ENCODE peak calls at places on chromosomes 3 and 15, in four cellular contexts. S, G, N and T are unnamed samples.

GRCh38 chr3:14418670-14419250 is 16.4 kb downstream of the SLC6A6 start:
- DNase-seq in G (no peak), N (peak), S (peak), T (no peak)

GRCh38 chr3:73521936-73522335 is 102.8 kb downstream of the PDZRN3 start:
- DNase-seq in S (no peak), G (no peak), N (no peak), T (no peak)

GRCh38 chr3:149765762-149766334 is 13.6 kb upstream of the COMMD2 start:
- DNase-seq in S (peak), N (peak), G (no peak), T (peak)

GRCh38 chr15:100731259-100732156 is 129.1 kb downstream of the ASB7 start:
- DNase-seq in S (peak), G (no peak), N (no peak), T (peak)

GRCh38 chr3:67090472-67090871 is 92.4 kb downstream of the KBTBD8 start:
- DNase-seq in G (no peak), S (no peak), N (no peak), T (no peak)

GRCh38 chr3:41198950-41199865 is at the start of gene CTNNB1:
- DNase-seq in N (peak), S (peak), G (peak), T (peak)

GRCh38 chr3:185330644-185331043 is 32.3 kb upstream of the MAP3K13 start:
- DNase-seq in N (no peak), S (no peak), G (no peak), T (no peak)

GRCh38 chr15:66120422-66120821 is 133.1 kb downstream of the MEGF11 start:
- DNase-seq in S (no peak), N (no peak), G (no peak), T (no peak)

GRCh38 chr15:65901836-65902235 is 32.5 kb downstream of the RAB11A start:
- DNase-seq in G (no peak), N (no peak), S (no peak), T (no peak)

GRCh38 chr3:28836199-28836598 is 444.7 kb upstream of the RBMS3 start:
- DNase-seq in G (no peak), N (no peak), S (no peak), T (no peak)

GRCh38 chr3:156161172-156161571 is 40.8 kb downstream of the KCNAB1 start:
- DNase-seq in G (no peak), N (no peak), S (no peak), T (no peak)

DNA sequence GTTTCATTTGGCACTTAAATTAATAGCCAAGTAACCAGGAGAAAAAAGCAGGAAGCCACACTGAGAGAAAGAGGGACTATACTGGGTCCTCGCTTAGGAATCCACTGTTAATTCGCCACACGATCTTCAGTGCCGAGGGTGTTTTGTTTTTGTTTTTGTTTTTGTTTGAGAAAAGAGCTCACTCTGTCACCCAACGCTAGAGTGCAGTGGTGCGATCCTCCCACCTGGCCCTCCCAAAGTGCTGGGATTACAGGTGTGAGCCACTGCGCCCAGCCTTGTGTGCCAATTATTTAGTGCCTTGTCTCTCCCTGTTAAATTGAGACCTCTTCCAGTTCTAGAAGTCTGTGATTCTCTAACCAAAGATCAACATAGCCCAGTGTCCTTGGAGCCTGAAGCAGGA is 53.8 kb upstream of the TPM1 start:
- DNase-seq in G (no peak), S (no peak), N (no peak), T (no peak)
- TF ChIP-seq MYC in G (no peak), S (no peak), N (no peak), T (no peak)

GRCh38 chr15:91152896-91153581 is 53.0 kb downstream of the SV2B start:
- DNase-seq in G (no peak), N (no peak), S (no peak), T (no peak)

GRCh38 chr15:91150492-91151160 is 50.6 kb downstream of the SV2B start:
- DNase-seq in S (no peak), G (no peak), N (no peak), T (no peak)

GRCh38 chr15:91148243-91148642 is 48.2 kb downstream of the SV2B start:
- DNase-seq in G (no peak), N (no peak), S (no peak), T (no peak)

GRCh38 chr15:91153954-91154353 is 53.9 kb downstream of the SV2B start:
- DNase-seq in S (no peak), G (no peak), N (no peak), T (no peak)

GRCh38 chr15:91151781-91152563 is 51.9 kb downstream of the SV2B start:
- DNase-seq in G (no peak), S (no peak), N (no peak), T (no peak)
- TF ChIP-seq MYC in G (no peak), S (no peak), N (no peak), T (no peak)

DNA sequence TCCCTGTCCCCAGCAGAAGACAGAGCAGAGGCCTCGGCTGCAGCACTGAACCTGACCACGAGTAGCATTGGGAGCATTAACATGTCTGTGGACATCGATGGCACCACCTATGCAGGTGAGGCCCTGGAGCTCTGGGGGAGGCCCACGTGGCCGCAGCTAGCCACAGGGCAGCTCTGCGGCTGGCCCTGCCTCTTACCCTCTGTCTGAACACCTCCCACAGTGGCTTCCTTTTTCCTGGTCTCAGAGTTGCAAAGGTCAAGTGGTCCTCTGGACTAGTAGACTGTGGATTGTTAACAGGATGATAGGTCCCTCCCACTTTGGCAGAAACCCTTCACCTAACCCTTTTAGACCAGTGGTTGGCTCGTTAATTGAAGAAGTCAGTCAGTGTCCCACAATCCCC is 22.5 kb upstream of the CLK3 start:
- DNase-seq in G (no peak), N (peak), S (no peak), T (no peak)
- TF ChIP-seq MYC in G (no peak), N (no peak), S (no peak), T (no peak)

GRCh38 chr3:112365636-112366035 is 32.7 kb downstream of the CD200 start:
- DNase-seq in N (no peak), S (no peak), G (no peak), T (no peak)
- TF ChIP-seq MYC in N (no peak), S (no peak), G (no peak), T (no peak)

GRCh38 chr3:189941125-189941524 is 179.6 kb downstream of the P3H2 start:
- DNase-seq in N (peak), S (no peak), G (no peak), T (no peak)

GRCh38 chr3:189937302-189938255 is 183.1 kb downstream of the P3H2 start:
- DNase-seq in G (peak), N (no peak), S (no peak), T (no peak)

GRCh38 chr3:189942948-189943347 is 177.7 kb downstream of the P3H2 start:
- DNase-seq in S (no peak), G (no peak), N (no peak), T (no peak)

GRCh38 chr3:189944285-189945145 is 176.2 kb downstream of the P3H2 start:
- DNase-seq in N (no peak), G (no peak), S (no peak), T (no peak)

DNA sequence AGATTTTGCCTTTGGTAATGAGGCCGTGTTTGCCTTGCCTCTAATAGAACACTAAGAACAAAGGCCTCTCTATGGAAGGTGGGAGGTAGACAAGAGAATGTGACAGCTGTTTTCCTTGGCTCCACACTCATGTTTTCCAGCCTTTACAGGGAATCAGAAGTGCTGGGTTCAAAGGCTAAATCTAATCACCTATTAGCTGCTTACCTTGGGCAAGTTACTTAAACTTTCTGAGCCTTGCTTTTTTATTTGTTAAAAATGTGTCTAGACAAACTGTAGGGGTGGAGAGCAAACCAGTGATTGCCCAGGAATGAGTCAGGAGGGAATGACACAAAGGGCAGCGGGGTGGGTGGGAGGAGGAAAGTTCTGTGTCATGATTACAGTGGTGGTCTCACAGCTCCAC is 179.0 kb downstream of the P3H2 start:
- DNase-seq in S (no peak), N (peak), G (peak), T (no peak)
- TF ChIP-seq MYC in S (no peak), N (no peak), G (no peak), T (no peak)

GRCh38 chr3:171770689-171771620 is 39.3 kb downstream of the PLD1 start:
- DNase-seq in S (peak), N (peak), G (peak), T (peak)
- TF ChIP-seq MYC in S (no peak), N (no peak), G (no peak), T (no peak)

DNA sequence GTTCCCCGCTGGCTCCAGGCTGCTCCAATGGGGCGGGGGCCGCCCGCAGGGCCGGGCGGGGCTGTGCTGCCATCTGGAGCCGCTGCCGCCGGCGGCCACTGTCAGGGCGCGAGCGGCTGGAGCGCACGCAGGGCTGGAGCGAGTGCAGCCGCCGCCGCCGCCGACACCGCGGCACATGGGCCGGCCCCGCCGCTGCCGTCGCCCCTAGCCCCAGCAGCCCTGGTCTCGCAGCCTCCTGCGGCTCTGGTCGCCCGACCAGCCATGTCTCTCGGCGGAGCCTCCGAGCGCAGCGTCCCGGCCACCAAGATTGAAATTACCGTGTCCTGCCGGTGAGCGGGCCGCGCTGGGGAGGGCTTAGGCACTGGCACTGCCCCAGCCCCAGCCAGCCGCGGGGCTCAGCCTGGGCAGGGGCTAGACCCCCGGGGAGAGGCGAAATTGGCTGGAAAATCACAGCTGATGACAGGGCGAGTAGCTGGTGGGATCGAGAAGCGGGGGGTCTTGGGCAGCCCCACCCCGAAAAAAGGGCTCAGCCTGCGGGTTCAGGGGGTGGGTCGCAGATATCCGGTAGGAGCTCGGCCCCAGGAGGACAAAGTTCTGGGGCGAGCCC is at the start of gene CPNE9:
- DNase-seq in G (no peak), N (no peak), S (no peak), T (no peak)
- TF ChIP-seq MYC in G (no peak), N (no peak), S (no peak), T (no peak)

GRCh38 chr15:70505411-70505919 is 257.9 kb downstream of the UACA start:
- DNase-seq in S (peak), N (peak), G (peak), T (no peak)
- TF ChIP-seq MYC in S (no peak), N (no peak), G (no peak), T (no peak)

DNA sequence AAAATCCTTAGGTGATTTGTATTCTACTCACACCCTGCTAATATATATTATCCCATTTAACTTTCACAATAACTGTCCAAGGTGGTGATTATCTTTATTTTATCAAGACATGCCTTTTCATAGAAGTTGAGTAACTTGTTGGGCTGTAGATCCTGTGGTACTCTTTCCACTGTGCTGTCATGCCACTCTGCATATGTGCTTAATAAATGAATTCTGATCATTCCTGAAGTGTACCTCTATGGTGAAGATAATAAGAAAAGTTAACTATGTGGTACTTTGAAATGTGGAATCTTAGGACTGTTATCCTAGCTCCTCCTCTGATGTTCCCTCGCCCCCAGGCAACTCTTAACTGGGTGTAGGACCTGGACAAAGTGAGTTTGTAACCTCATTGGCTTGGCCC is 5.2 kb downstream of the SNRK start:
- DNase-seq in N (no peak), G (no peak), S (no peak), T (no peak)
- TF ChIP-seq MYC in N (no peak), G (no peak), S (no peak), T (no peak)

DNA sequence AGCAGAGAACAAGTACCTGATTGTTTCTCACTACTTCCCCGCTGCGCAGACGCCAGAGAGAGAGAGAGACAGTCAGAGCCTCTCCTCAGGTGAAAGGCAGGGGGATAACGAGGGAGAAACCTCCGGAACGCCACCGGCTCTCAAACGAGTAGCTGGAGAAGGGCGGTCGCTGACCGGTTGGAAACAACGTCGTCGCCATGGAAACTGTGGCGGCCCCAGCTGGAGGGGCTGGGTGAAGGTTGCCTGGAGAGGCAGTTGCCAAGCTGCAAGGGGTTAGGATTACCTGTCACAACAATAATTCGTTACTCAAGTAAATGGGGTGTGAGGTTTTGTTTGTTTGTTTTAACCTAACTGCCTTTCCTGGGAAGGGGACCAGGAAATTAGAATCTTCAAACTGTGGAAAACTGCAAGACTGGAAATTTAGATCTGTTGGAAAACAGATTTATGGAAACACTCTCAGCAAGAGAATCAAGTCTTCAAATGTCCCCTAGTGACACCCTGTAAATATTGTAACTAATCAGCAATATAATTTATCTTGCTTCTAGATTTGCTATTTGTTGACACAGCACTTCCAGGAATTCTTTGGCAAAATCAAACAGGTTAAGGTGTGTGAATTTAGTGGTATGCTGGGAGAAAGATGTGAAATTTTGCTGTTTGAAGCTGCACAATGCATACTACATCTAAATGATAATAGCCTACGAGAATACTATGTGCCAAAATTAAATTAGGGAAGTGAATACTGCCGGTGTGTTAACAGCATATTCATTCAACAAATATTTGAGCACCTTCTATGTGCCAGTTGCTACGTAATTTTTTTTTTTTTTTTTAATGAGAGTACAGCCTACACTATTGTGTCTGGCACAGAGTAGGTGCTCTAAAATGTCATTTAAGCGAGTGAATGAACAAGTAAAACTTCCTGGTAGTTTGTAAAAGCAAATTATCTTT is at the start of gene DNAH12:
- DNase-seq in G (peak), N (peak), S (no peak), T (peak)
- TF ChIP-seq MYC in G (no peak), N (no peak), S (no peak), T (no peak)